ENCODE peak calls at places on chromosomes 2 and 18, in eight cellular contexts. One of them, this sample, is unnamed.
A peak's percentile ranks its signal among the peaks of the same experiment; 100 is the strongest.

GRCh38 chr2:191650896-191651773 is 26.8 kb upstream of the NABP1 start:
- DNase-seq in tibial nerve: no peak
- DNase-seq in endothelial cell of umbilical vein: peak; percentile 24
- DNase-seq in breast epithelium: no peak
- DNase-seq in HCT116: no peak
- DNase-seq in esophagus squamous epithelium: no peak
- DNase-seq in K562: no peak
- DNase-seq in lower leg skin: no peak
- DNase-seq in this sample: no peak

GRCh38 chr2:174666312-174666711 is 68.7 kb upstream of the WIPF1 start:
- DNase-seq in HCT116: no peak
- DNase-seq in esophagus squamous epithelium: no peak
- DNase-seq in tibial nerve: no peak
- DNase-seq in endothelial cell of umbilical vein: no peak
- DNase-seq in lower leg skin: no peak
- DNase-seq in K562: no peak
- DNase-seq in breast epithelium: no peak
- DNase-seq in this sample: no peak

GRCh38 chr2:234422895-234423505 is 73.9 kb downstream of the ARL4C start:
- DNase-seq in breast epithelium: no peak
- DNase-seq in HCT116: no peak
- DNase-seq in esophagus squamous epithelium: no peak
- DNase-seq in lower leg skin: no peak
- DNase-seq in K562: no peak
- DNase-seq in tibial nerve: no peak
- DNase-seq in endothelial cell of umbilical vein: no peak
- DNase-seq in this sample: no peak

GRCh38 chr18:76466410-76466991 is 28.5 kb downstream of the ZNF516 start:
- DNase-seq in lower leg skin: no peak
- DNase-seq in endothelial cell of umbilical vein: no peak
- DNase-seq in K562: no peak
- DNase-seq in HCT116: no peak
- DNase-seq in esophagus squamous epithelium: no peak
- DNase-seq in breast epithelium: no peak
- DNase-seq in tibial nerve: no peak
- DNase-seq in this sample: no peak

GRCh38 chr2:33441235-33441810 is 35.1 kb upstream of the RASGRP3 start:
- DNase-seq in HCT116: peak; percentile 34
- DNase-seq in lower leg skin: peak; percentile 30
- DNase-seq in breast epithelium: no peak
- DNase-seq in tibial nerve: peak; percentile 66
- DNase-seq in K562: peak; percentile 64
- DNase-seq in endothelial cell of umbilical vein: peak; percentile 79
- DNase-seq in esophagus squamous epithelium: no peak
- DNase-seq in this sample: peak; percentile 38

GRCh38 chr2:172283476-172283875 is 143.9 kb upstream of the ITGA6 start:
- DNase-seq in HCT116: no peak
- DNase-seq in endothelial cell of umbilical vein: peak; percentile 26
- DNase-seq in K562: no peak
- DNase-seq in breast epithelium: no peak
- DNase-seq in tibial nerve: no peak
- DNase-seq in lower leg skin: no peak
- DNase-seq in esophagus squamous epithelium: no peak
- DNase-seq in this sample: no peak

GRCh38 chr2:113180131-113180946 is 6.6 kb downstream of the PSD4 start:
- DNase-seq in esophagus squamous epithelium: no peak
- DNase-seq in HCT116: no peak
- DNase-seq in breast epithelium: no peak
- DNase-seq in endothelial cell of umbilical vein: no peak
- DNase-seq in tibial nerve: no peak
- DNase-seq in K562: peak; percentile 64
- DNase-seq in lower leg skin: no peak
- DNase-seq in this sample: no peak

GRCh38 chr2:7089284-7089683 is 172.1 kb downstream of the RNF144A start:
- DNase-seq in K562: no peak
- DNase-seq in endothelial cell of umbilical vein: no peak
- DNase-seq in HCT116: no peak
- DNase-seq in breast epithelium: no peak
- DNase-seq in esophagus squamous epithelium: no peak
- DNase-seq in tibial nerve: no peak
- DNase-seq in lower leg skin: no peak
- DNase-seq in this sample: no peak

GRCh38 chr2:200929334-200930249 is 33.9 kb downstream of the ORC2 start:
- DNase-seq in lower leg skin: no peak
- DNase-seq in tibial nerve: no peak
- DNase-seq in esophagus squamous epithelium: no peak
- DNase-seq in breast epithelium: no peak
- DNase-seq in K562: no peak
- DNase-seq in HCT116: no peak
- DNase-seq in endothelial cell of umbilical vein: no peak
- DNase-seq in this sample: no peak

GRCh38 chr2:50538137-50538536 is 493.8 kb downstream of the NRXN1 start:
- DNase-seq in HCT116: no peak
- DNase-seq in tibial nerve: no peak
- DNase-seq in esophagus squamous epithelium: no peak
- DNase-seq in endothelial cell of umbilical vein: no peak
- DNase-seq in breast epithelium: no peak
- DNase-seq in lower leg skin: no peak
- DNase-seq in K562: no peak
- DNase-seq in this sample: no peak

GRCh38 chr2:136235451-136236418 is 117.8 kb upstream of the CXCR4 start:
- DNase-seq in tibial nerve: no peak
- DNase-seq in endothelial cell of umbilical vein: peak; percentile 88
- DNase-seq in K562: no peak
- DNase-seq in breast epithelium: peak; percentile 48
- DNase-seq in esophagus squamous epithelium: no peak
- DNase-seq in HCT116: peak; percentile 95
- DNase-seq in lower leg skin: no peak
- DNase-seq in this sample: no peak

GRCh38 chr18:34976899-34977786 is 64.1 kb upstream of the MAPRE2 start:
- DNase-seq in esophagus squamous epithelium: peak; percentile 9
- DNase-seq in K562: peak; percentile 77
- DNase-seq in lower leg skin: peak; percentile 56
- DNase-seq in tibial nerve: peak; percentile 41
- DNase-seq in HCT116: no peak
- DNase-seq in breast epithelium: peak; percentile 44
- DNase-seq in endothelial cell of umbilical vein: peak; percentile 55
- DNase-seq in this sample: peak; percentile 85

GRCh38 chr18:34978533-34978893 is 62.7 kb upstream of the MAPRE2 start:
- DNase-seq in tibial nerve: no peak
- DNase-seq in breast epithelium: no peak
- DNase-seq in K562: peak; percentile 8
- DNase-seq in endothelial cell of umbilical vein: no peak
- DNase-seq in esophagus squamous epithelium: no peak
- DNase-seq in HCT116: no peak
- DNase-seq in lower leg skin: no peak
- DNase-seq in this sample: no peak

GRCh38 chr18:34977787-34978532 is 63.3 kb upstream of the MAPRE2 start:
- DNase-seq in K562: peak; percentile 75
- DNase-seq in tibial nerve: no peak
- DNase-seq in endothelial cell of umbilical vein: peak; percentile 34
- DNase-seq in HCT116: no peak
- DNase-seq in esophagus squamous epithelium: peak; percentile 2
- DNase-seq in lower leg skin: peak; percentile 22
- DNase-seq in breast epithelium: peak; percentile 42
- DNase-seq in this sample: peak; percentile 63

GRCh38 chr18:34981487-34981886 is 59.7 kb upstream of the MAPRE2 start:
- DNase-seq in HCT116: no peak
- DNase-seq in esophagus squamous epithelium: no peak
- DNase-seq in breast epithelium: no peak
- DNase-seq in lower leg skin: no peak
- DNase-seq in endothelial cell of umbilical vein: no peak
- DNase-seq in K562: no peak
- DNase-seq in tibial nerve: no peak
- DNase-seq in this sample: no peak

DNA sequence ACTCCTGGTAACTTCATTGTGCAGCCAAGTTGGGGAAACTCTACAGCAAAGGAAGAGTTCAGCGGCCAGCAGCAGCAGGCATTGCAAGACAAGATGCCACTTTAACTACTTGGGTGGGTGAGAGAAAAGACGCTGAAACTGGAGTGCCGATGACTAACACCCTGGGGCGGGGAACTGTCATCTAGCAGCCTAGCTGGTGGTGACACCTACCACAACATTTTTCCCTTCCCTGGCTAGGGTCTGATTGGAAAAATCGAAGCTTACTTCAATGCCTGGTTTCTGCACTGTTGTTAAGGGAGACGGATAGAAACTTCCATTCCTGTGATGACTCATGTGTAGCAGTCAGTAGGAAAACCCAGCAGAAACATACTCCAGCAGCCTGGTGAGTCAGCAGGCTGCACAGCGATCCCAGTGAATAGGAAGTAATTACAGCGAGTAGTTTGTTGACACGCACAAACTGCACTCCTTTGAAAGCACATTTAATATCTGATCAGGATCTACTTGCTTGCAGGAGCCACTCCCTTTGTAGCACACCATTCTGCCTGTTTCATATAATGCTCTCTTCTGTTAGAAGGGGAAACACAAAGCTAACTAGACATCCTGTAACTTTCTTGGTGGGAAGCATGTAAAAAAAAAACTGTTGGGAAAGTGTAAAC is 62.1 kb upstream of the MAPRE2 start:
- DNase-seq in endothelial cell of umbilical vein: peak; percentile 99
- DNase-seq in HCT116: peak; percentile 97
- DNase-seq in tibial nerve: peak; percentile 49
- DNase-seq in esophagus squamous epithelium: no peak
- DNase-seq in lower leg skin: peak; percentile 76
- DNase-seq in K562: peak; percentile 90
- DNase-seq in breast epithelium: peak; percentile 71
- DNase-seq in this sample: peak; percentile 91
- TF ChIP-seq POLR2A in endothelial cell of umbilical vein: no peak
- TF ChIP-seq POLR2A in HCT116: no peak
- TF ChIP-seq POLR2A in tibial nerve: no peak
- TF ChIP-seq POLR2A in esophagus squamous epithelium: no peak
- TF ChIP-seq POLR2A in lower leg skin: no peak
- TF ChIP-seq POLR2A in K562: no peak
- TF ChIP-seq POLR2A in breast epithelium: no peak
- TF ChIP-seq POLR2A in this sample: no peak

GRCh38 chr2:239534581-239535412 is 134.0 kb upstream of the HDAC4 start:
- DNase-seq in breast epithelium: no peak
- DNase-seq in K562: no peak
- DNase-seq in lower leg skin: no peak
- DNase-seq in esophagus squamous epithelium: no peak
- DNase-seq in endothelial cell of umbilical vein: no peak
- DNase-seq in tibial nerve: no peak
- DNase-seq in HCT116: no peak
- DNase-seq in this sample: no peak

GRCh38 chr2:239533917-239534316 is 133.1 kb upstream of the HDAC4 start:
- DNase-seq in lower leg skin: peak; percentile 56
- DNase-seq in tibial nerve: peak; percentile 60
- DNase-seq in endothelial cell of umbilical vein: no peak
- DNase-seq in breast epithelium: no peak
- DNase-seq in K562: no peak
- DNase-seq in HCT116: no peak
- DNase-seq in esophagus squamous epithelium: no peak
- DNase-seq in this sample: no peak

GRCh38 chr2:239537633-239538356 is 137.0 kb upstream of the HDAC4 start:
- DNase-seq in endothelial cell of umbilical vein: no peak
- DNase-seq in lower leg skin: no peak
- DNase-seq in breast epithelium: no peak
- DNase-seq in tibial nerve: no peak
- DNase-seq in esophagus squamous epithelium: no peak
- DNase-seq in HCT116: no peak
- DNase-seq in K562: no peak
- DNase-seq in this sample: no peak

GRCh38 chr2:239536186-239536585 is 135.4 kb upstream of the HDAC4 start:
- DNase-seq in K562: no peak
- DNase-seq in endothelial cell of umbilical vein: no peak
- DNase-seq in breast epithelium: no peak
- DNase-seq in esophagus squamous epithelium: no peak
- DNase-seq in tibial nerve: no peak
- DNase-seq in lower leg skin: no peak
- DNase-seq in HCT116: no peak
- DNase-seq in this sample: no peak

DNA sequence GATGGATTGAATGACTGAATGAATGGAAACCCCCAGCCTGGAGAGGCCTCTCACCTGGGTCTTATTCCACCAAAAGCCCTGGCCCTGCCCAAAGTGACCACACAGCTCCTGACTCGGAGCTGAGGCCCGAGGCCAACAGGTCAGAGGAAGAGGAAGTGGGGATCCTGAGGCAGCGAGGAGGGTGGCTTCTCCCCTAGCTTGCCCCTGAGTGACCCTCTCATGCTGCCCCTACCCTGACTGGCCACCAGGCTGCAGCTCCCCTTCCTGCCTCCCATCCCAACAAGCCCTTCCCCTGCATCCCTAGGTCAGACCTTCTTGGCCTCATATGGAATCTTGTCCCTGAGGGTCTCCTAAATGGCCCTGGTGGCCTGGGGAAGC is 134.6 kb upstream of the HDAC4 start:
- DNase-seq in lower leg skin: no peak
- DNase-seq in breast epithelium: no peak
- DNase-seq in HCT116: no peak
- DNase-seq in K562: no peak
- DNase-seq in tibial nerve: no peak
- DNase-seq in esophagus squamous epithelium: no peak
- DNase-seq in endothelial cell of umbilical vein: no peak
- DNase-seq in this sample: no peak
- TF ChIP-seq CTCF in lower leg skin: no peak
- TF ChIP-seq CTCF in breast epithelium: no peak
- TF ChIP-seq CTCF in HCT116: no peak
- TF ChIP-seq CTCF in K562: no peak
- TF ChIP-seq CTCF in tibial nerve: no peak
- TF ChIP-seq CTCF in esophagus squamous epithelium: no peak
- TF ChIP-seq CTCF in endothelial cell of umbilical vein: no peak
- TF ChIP-seq CTCF in this sample: no peak

GRCh38 chr2:85561280-85562212 is at the start of gene GGCX:
- DNase-seq in breast epithelium: peak; percentile 92
- DNase-seq in endothelial cell of umbilical vein: peak; percentile 96
- DNase-seq in tibial nerve: peak; percentile 92
- DNase-seq in K562: peak; percentile 97
- DNase-seq in lower leg skin: peak; percentile 95
- DNase-seq in HCT116: peak; percentile 87
- DNase-seq in esophagus squamous epithelium: peak; percentile 70
- DNase-seq in this sample: peak; percentile 96
- TF ChIP-seq POLR2A in breast epithelium: peak; percentile 86
- TF ChIP-seq POLR2A in endothelial cell of umbilical vein: peak; percentile 95
- TF ChIP-seq POLR2A in tibial nerve: peak; percentile 71
- TF ChIP-seq POLR2A in K562: peak; percentile 95
- TF ChIP-seq POLR2A in lower leg skin: no peak
- TF ChIP-seq POLR2A in HCT116: peak; percentile 96
- TF ChIP-seq POLR2A in esophagus squamous epithelium: no peak
- TF ChIP-seq POLR2A in this sample: peak; percentile 86

GRCh38 chr2:205166749-205167148 is 515.6 kb upstream of the NRP2 start:
- DNase-seq in K562: no peak
- DNase-seq in breast epithelium: no peak
- DNase-seq in tibial nerve: no peak
- DNase-seq in esophagus squamous epithelium: no peak
- DNase-seq in endothelial cell of umbilical vein: no peak
- DNase-seq in lower leg skin: no peak
- DNase-seq in HCT116: no peak
- DNase-seq in this sample: no peak

GRCh38 chr2:205158404-205158803 is 523.9 kb upstream of the NRP2 start:
- DNase-seq in lower leg skin: no peak
- DNase-seq in endothelial cell of umbilical vein: no peak
- DNase-seq in tibial nerve: no peak
- DNase-seq in esophagus squamous epithelium: no peak
- DNase-seq in breast epithelium: no peak
- DNase-seq in HCT116: no peak
- DNase-seq in K562: peak; percentile 13
- DNase-seq in this sample: no peak

GRCh38 chr2:205156457-205156856 is 525.8 kb upstream of the NRP2 start:
- DNase-seq in K562: no peak
- DNase-seq in endothelial cell of umbilical vein: no peak
- DNase-seq in breast epithelium: no peak
- DNase-seq in esophagus squamous epithelium: no peak
- DNase-seq in tibial nerve: no peak
- DNase-seq in lower leg skin: no peak
- DNase-seq in HCT116: no peak
- DNase-seq in this sample: no peak

GRCh38 chr2:205161156-205161555 is 521.1 kb upstream of the NRP2 start:
- DNase-seq in breast epithelium: no peak
- DNase-seq in endothelial cell of umbilical vein: no peak
- DNase-seq in esophagus squamous epithelium: no peak
- DNase-seq in tibial nerve: no peak
- DNase-seq in K562: no peak
- DNase-seq in HCT116: no peak
- DNase-seq in lower leg skin: no peak
- DNase-seq in this sample: no peak
- TF ChIP-seq CTCF in breast epithelium: no peak
- TF ChIP-seq CTCF in endothelial cell of umbilical vein: no peak
- TF ChIP-seq CTCF in esophagus squamous epithelium: no peak
- TF ChIP-seq CTCF in tibial nerve: no peak
- TF ChIP-seq CTCF in K562: no peak
- TF ChIP-seq CTCF in HCT116: no peak
- TF ChIP-seq CTCF in lower leg skin: no peak
- TF ChIP-seq CTCF in this sample: no peak